ENCODE peak calls at places on chromosome 12, in nine cellular contexts. N, H, L, Z, A, I, E, K and J are unnamed samples.

GRCh38 chr12:99092100-99092851 is 447.2 kb downstream of the APAF1 start:
- DNase-seq in I (no peak), L (no peak), K (no peak), E (no peak), A (peak), Z (no peak), H (no peak), N (no peak), J (no peak)

GRCh38 chr12:117328556-117329100 is 32.8 kb downstream of the NOS1 start:
- DNase-seq in N (no peak), L (no peak), H (no peak), K (no peak), A (no peak), Z (no peak), E (no peak), I (no peak), J (no peak)

GRCh38 chr12:102026728-102027127 is 35.1 kb downstream of the WASHC3 start:
- DNase-seq in Z (no peak), A (no peak), L (no peak), E (no peak), H (no peak), N (no peak), K (no peak), I (no peak), J (no peak)

GRCh38 chr12:84857809-84858208 is 54.8 kb downstream of the SLC6A15 start:
- DNase-seq in E (no peak), L (no peak), H (no peak), N (no peak), K (no peak), Z (no peak), I (no peak), A (no peak), J (no peak)

GRCh38 chr12:91792597-91792996 is 353.0 kb downstream of the BTG1 start:
- DNase-seq in A (no peak), E (no peak), Z (no peak), H (no peak), I (no peak), L (no peak), K (no peak), N (no peak), J (no peak)

GRCh38 chr12:132173135-132174014 is 29.1 kb downstream of the NOC4L start:
- DNase-seq in L (no peak), Z (no peak), I (no peak), K (no peak), A (no peak), H (no peak), N (no peak), E (no peak), J (no peak)

GRCh38 chr12:109951136-109951535 is 45.0 kb downstream of the GIT2 start:
- DNase-seq in I (no peak), A (no peak), H (no peak), Z (peak), L (peak), N (no peak), E (no peak), K (no peak), J (peak)

GRCh38 chr12:13241833-13242232 is 45.3 kb downstream of the EMP1 start:
- DNase-seq in E (no peak), L (no peak), K (no peak), Z (no peak), I (no peak), H (no peak), N (no peak), A (no peak), J (no peak)

GRCh38 chr12:124605150-124605549 is 37.7 kb upstream of the NCOR2 start:
- DNase-seq in K (no peak), Z (no peak), H (no peak), L (no peak), I (no peak), N (no peak), A (no peak), E (no peak), J (no peak)